ENCODE peak calls at places on chromosomes 4 and X, in five cellular contexts. One of them, this sample, is unnamed.

GRCh38 chr4:53935780-53936179 is 128.6 kb downstream of the CHIC2 start:
- DNase-seq in lower leg skin: no peak
- DNase-seq in right lobe of liver: no peak
- DNase-seq in A549: no peak
- DNase-seq in Peyer's patch: no peak
- DNase-seq in this sample: no peak

GRCh38 chr4:119526786-119527550 is 101.6 kb downstream of the PDE5A start:
- DNase-seq in Peyer's patch: no peak
- DNase-seq in lower leg skin: no peak
- DNase-seq in right lobe of liver: no peak
- DNase-seq in A549: no peak
- DNase-seq in this sample: no peak

GRCh38 chr4:184368731-184369130 is 105.6 kb downstream of the IRF2 start:
- DNase-seq in Peyer's patch: no peak
- DNase-seq in A549: no peak
- DNase-seq in lower leg skin: no peak
- DNase-seq in right lobe of liver: no peak
- DNase-seq in this sample: no peak

GRCh38 chr4:152369903-152370296 is 166.0 kb downstream of the FBXW7 start:
- DNase-seq in lower leg skin: no peak
- DNase-seq in A549: no peak
- DNase-seq in right lobe of liver: no peak
- DNase-seq in Peyer's patch: no peak
- DNase-seq in this sample: no peak

GRCh38 chr4:123744664-123745290 is 348.2 kb downstream of the SPRY1 start:
- DNase-seq in Peyer's patch: no peak
- DNase-seq in lower leg skin: no peak
- DNase-seq in right lobe of liver: no peak
- DNase-seq in A549: no peak
- DNase-seq in this sample: no peak

GRCh38 chr4:155367608-155368007 is 9.2 kb downstream of the MAP9 start:
- DNase-seq in A549: no peak
- DNase-seq in Peyer's patch: no peak
- DNase-seq in lower leg skin: no peak
- DNase-seq in right lobe of liver: no peak
- DNase-seq in this sample: no peak

GRCh38 chr4:47109379-47109778 is 78.0 kb downstream of the GABRB1 start:
- DNase-seq in Peyer's patch: no peak
- DNase-seq in right lobe of liver: no peak
- DNase-seq in lower leg skin: no peak
- DNase-seq in A549: no peak
- DNase-seq in this sample: no peak

GRCh38 chrX:41137589-41137988 is 52.3 kb downstream of the USP9X start:
- DNase-seq in lower leg skin: no peak
- DNase-seq in A549: no peak
- DNase-seq in Peyer's patch: no peak
- DNase-seq in right lobe of liver: no peak
- DNase-seq in this sample: no peak

GRCh38 chrX:55714111-55714510 is 3.4 kb upstream of the RRAGB start:
- DNase-seq in right lobe of liver: no peak
- DNase-seq in Peyer's patch: no peak
- DNase-seq in A549: no peak
- DNase-seq in lower leg skin: no peak
- DNase-seq in this sample: no peak

GRCh38 chrX:55716937-55717336 is 612 bp upstream of the RRAGB start:
- DNase-seq in right lobe of liver: no peak
- DNase-seq in lower leg skin: no peak
- DNase-seq in A549: no peak
- DNase-seq in Peyer's patch: no peak
- DNase-seq in this sample: no peak

GRCh38 chrX:55713635-55714034 is 3.9 kb upstream of the RRAGB start:
- DNase-seq in lower leg skin: no peak
- DNase-seq in right lobe of liver: no peak
- DNase-seq in A549: no peak
- DNase-seq in Peyer's patch: no peak
- DNase-seq in this sample: no peak

GRCh38 chrX:55715847-55716246 is 1.7 kb upstream of the RRAGB start:
- DNase-seq in lower leg skin: no peak
- DNase-seq in Peyer's patch: no peak
- DNase-seq in A549: no peak
- DNase-seq in right lobe of liver: no peak
- DNase-seq in this sample: no peak

GRCh38 chrX:55717521-55718497 is at the start of gene RRAGB:
- DNase-seq in Peyer's patch: peak
- DNase-seq in A549: peak
- DNase-seq in right lobe of liver: peak
- DNase-seq in lower leg skin: peak
- DNase-seq in this sample: peak
- TF ChIP-seq POLR2A in Peyer's patch: peak
- TF ChIP-seq POLR2A in A549: peak
- TF ChIP-seq POLR2A in right lobe of liver: peak
- TF ChIP-seq POLR2A in lower leg skin: no peak
- TF ChIP-seq POLR2A in this sample: no peak

DNA sequence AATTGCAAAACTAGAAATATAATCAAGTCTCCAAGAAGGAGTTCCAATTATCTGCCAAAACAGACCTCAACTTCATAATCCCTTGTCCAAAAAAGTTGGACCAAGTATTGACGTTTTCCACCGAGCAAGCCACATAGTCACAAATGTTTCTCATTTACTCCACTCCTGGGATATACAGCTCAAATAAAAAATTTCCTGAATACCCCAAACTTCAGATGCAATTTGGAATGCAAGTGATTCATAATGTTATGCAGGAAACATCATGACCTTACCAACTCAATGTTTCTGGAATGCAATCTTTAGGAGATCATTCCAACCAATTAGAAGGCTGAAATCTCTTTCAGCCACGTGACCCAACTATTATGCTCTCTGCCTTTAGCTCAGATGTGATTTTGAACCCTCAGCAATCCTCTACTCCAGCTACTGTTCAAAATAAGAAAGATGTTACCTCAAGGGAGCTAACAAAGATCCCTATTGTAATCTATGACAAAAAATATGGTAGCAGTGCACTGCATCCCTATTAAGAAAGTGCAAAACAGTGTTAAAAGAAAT is 72.4 kb downstream of the PRDM5 start:
- DNase-seq in Peyer's patch: no peak
- DNase-seq in A549: no peak
- DNase-seq in right lobe of liver: no peak
- DNase-seq in lower leg skin: no peak
- DNase-seq in this sample: no peak
- TF ChIP-seq POLR2A in Peyer's patch: no peak
- TF ChIP-seq POLR2A in A549: no peak
- TF ChIP-seq POLR2A in right lobe of liver: no peak
- TF ChIP-seq POLR2A in lower leg skin: no peak
- TF ChIP-seq POLR2A in this sample: no peak

DNA sequence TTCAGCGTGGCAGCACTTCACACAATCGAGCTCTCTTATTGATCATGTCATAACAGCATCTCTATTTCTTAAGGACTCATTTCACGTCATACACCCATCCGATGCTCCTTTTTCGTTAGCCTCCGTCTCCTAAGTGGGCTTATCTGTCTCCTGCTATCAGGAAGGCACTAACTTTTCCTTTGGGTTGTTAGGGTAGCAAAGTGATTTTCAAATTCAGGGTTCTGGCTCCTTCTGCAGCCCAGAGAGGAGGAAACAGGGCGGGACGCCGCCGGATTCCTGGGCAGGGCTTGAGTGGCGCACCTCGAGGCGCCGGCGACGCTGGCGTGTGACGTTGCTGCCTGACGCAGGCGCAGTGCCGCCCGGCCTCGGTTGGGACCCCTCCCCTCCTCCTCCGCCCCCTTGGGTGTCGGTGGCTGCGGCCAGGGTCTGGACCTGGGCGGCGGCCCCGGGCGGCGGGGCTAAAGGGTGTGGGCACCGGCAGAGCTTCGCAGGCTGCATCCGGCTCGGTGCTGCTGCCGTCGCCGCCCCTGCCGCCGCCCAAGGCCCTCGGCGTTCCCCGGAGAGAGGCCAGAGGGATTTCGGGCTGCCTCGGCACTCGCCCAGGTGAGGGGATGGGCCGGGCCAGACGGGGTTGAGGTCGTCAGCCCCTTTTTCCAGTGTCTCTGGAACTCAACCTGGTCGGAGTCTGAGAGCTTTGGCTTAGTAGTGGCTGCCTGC is at the start of gene BLTP1:
- DNase-seq in right lobe of liver: peak
- DNase-seq in Peyer's patch: peak
- DNase-seq in lower leg skin: peak
- DNase-seq in A549: peak
- DNase-seq in this sample: peak
- TF ChIP-seq POLR2A in right lobe of liver: peak
- TF ChIP-seq POLR2A in Peyer's patch: peak
- TF ChIP-seq POLR2A in lower leg skin: no peak
- TF ChIP-seq POLR2A in A549: peak
- TF ChIP-seq POLR2A in this sample: no peak

GRCh38 chrX:84363674-84364073 is 138.6 kb downstream of the HDX start:
- DNase-seq in A549: no peak
- DNase-seq in Peyer's patch: no peak
- DNase-seq in right lobe of liver: no peak
- DNase-seq in lower leg skin: no peak
- DNase-seq in this sample: no peak
- TF ChIP-seq POLR2A in A549: no peak
- TF ChIP-seq POLR2A in Peyer's patch: no peak
- TF ChIP-seq POLR2A in right lobe of liver: no peak
- TF ChIP-seq POLR2A in lower leg skin: no peak
- TF ChIP-seq POLR2A in this sample: no peak

GRCh38 chrX:57155171-57155570 is 18.0 kb upstream of the SPIN2A start:
- DNase-seq in lower leg skin: no peak
- DNase-seq in Peyer's patch: no peak
- DNase-seq in right lobe of liver: no peak
- DNase-seq in A549: no peak
- DNase-seq in this sample: no peak
- TF ChIP-seq POLR2A in lower leg skin: no peak
- TF ChIP-seq POLR2A in Peyer's patch: no peak
- TF ChIP-seq POLR2A in right lobe of liver: no peak
- TF ChIP-seq POLR2A in A549: no peak
- TF ChIP-seq POLR2A in this sample: no peak

GRCh38 chr4:13601060-13601459 is 26.5 kb downstream of the BOD1L1 start:
- DNase-seq in right lobe of liver: no peak
- DNase-seq in A549: no peak
- DNase-seq in Peyer's patch: no peak
- DNase-seq in lower leg skin: no peak
- DNase-seq in this sample: no peak
- TF ChIP-seq POLR2A in right lobe of liver: no peak
- TF ChIP-seq POLR2A in A549: no peak
- TF ChIP-seq POLR2A in Peyer's patch: no peak
- TF ChIP-seq POLR2A in lower leg skin: no peak
- TF ChIP-seq POLR2A in this sample: no peak

DNA sequence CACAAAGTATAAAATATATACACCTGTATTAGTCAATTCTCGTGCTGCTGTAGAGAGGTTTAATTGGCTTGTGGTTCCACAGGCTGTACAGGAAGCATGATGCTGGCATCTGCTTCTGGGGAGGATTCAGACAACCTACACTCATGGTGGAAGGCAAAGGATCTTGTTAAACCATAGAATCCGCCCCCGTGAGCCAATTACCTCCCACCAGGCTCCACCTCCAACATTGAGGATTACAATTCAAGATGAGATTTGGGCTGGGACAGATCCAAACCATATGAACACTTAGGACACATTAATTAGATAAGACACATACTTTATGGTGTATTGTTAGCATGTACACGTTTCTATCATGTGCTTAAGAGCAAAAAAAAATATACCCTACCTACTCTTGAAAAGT is 22.1 kb upstream of the SORBS2 start:
- DNase-seq in right lobe of liver: no peak
- DNase-seq in Peyer's patch: no peak
- DNase-seq in lower leg skin: no peak
- DNase-seq in A549: no peak
- DNase-seq in this sample: no peak
- TF ChIP-seq POLR2A in right lobe of liver: no peak
- TF ChIP-seq POLR2A in Peyer's patch: no peak
- TF ChIP-seq POLR2A in lower leg skin: no peak
- TF ChIP-seq POLR2A in A549: no peak
- TF ChIP-seq POLR2A in this sample: no peak

DNA sequence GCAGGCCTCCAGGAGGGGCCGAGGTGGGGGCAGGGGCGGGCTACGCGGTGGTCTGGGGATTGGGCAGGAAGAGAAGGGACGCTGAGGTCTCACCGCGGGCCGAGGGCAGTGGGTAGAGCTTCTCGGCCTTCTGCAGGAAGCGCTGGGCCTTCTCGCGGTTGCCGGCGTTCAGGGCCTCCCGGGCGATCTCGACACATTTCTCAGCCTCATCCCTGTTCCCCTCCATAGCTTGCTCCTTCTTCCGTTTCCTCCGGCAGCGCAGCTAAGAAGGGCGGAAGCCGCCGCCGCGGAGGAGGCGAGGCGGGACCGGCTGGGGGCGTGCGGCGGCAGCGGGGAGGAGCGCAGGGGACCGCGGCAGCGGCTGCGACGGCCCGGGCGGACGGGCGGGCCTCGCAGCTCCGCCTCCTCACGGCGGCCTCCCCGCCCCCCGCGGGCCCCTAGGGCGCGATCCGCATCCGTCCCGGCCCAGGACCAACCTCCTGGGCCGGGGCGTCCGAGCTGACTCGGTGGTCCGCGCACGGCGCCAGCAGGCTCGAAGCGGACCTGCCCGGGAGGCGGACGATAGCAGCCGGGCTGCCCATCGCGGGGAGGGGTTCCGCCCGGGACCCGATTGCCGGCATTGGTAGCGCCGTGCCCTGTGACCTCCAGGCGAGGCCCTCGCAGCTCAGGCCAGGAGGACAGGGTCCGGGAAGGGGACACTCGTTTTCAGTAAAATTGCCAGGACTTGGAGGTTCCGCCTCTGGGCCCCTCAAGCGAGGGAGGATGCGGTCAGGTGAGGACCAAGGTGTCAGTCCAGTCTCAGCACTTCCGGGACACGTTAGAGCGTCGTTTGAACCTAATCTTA is at the start of gene DNAJB14:
- DNase-seq in lower leg skin: peak
- DNase-seq in Peyer's patch: peak
- DNase-seq in right lobe of liver: peak
- DNase-seq in A549: no peak
- DNase-seq in this sample: no peak
- TF ChIP-seq POLR2A in lower leg skin: no peak
- TF ChIP-seq POLR2A in Peyer's patch: peak
- TF ChIP-seq POLR2A in right lobe of liver: peak
- TF ChIP-seq POLR2A in A549: peak
- TF ChIP-seq POLR2A in this sample: no peak

This sample was measured in esophagus muscularis mucosa.